ENCODE peak calls at places on chromosomes 6 and 20, in ten cellular contexts. S, M, O, H, V, C, Y, F, P and U are unnamed samples.

GRCh38 chr6:148501178-148501590 is 158.5 kb downstream of the SASH1 start:
- DNase-seq in H (no peak), Y (no peak), M (no peak), V (no peak), O (peak), P (no peak), S (no peak), F (peak), C (no peak), U (no peak)

GRCh38 chr6:81450180-81450579 is 302.3 kb downstream of the TENT5A start:
- DNase-seq in P (peak), O (no peak), F (peak), H (no peak), Y (peak), V (no peak), C (no peak), M (no peak), S (no peak), U (no peak)

GRCh38 chr6:152184573-152185157 is 377.2 kb downstream of the ESR1 start:
- DNase-seq in F (peak), M (no peak), S (peak), Y (no peak), P (no peak), V (no peak), O (no peak), C (no peak), H (no peak), U (no peak)

GRCh38 chr6:32113386-32114352 is 4.5 kb upstream of the TNXB start:
- DNase-seq in C (no peak), F (peak), V (no peak), S (no peak), P (no peak), O (no peak), H (peak), M (no peak), Y (peak), U (peak)

GRCh38 chr6:25136879-25137278 is 142.3 kb upstream of the CARMIL1 start:
- DNase-seq in P (no peak), C (no peak), F (no peak), V (no peak), Y (no peak), H (no peak), O (no peak), S (no peak), M (no peak), U (no peak)

GRCh38 chr6:17673543-17674254 is 33.0 kb downstream of the NUP153 start:
- DNase-seq in S (no peak), C (no peak), V (no peak), Y (no peak), P (no peak), F (no peak), M (no peak), H (no peak), O (no peak), U (no peak)

GRCh38 chr20:4135385-4136077 is 120.2 kb upstream of the RNF24 start:
- DNase-seq in O (peak), H (no peak), M (no peak), V (no peak), F (peak), P (no peak), Y (peak), C (no peak), S (no peak), U (no peak)

GRCh38 chr6:27553123-27553904 is 80.4 kb upstream of the ZNF184 start:
- DNase-seq in P (peak), H (no peak), S (no peak), C (no peak), F (peak), V (peak), O (peak), Y (no peak), M (peak), U (peak)

GRCh38 chr6:33620158-33620583 is 951 bp upstream of the ITPR3 start:
- DNase-seq in H (no peak), M (peak), P (no peak), C (no peak), S (peak), Y (peak), O (no peak), F (peak), V (peak), U (no peak)

GRCh38 chr20:33273117-33273851 is 9.7 kb upstream of the BPIFB1 start:
- DNase-seq in P (no peak), M (peak), C (no peak), H (no peak), Y (no peak), V (no peak), F (no peak), O (no peak), S (no peak), U (no peak)

GRCh38 chr20:14622796-14623195 is 285.4 kb upstream of the FLRT3 start:
- DNase-seq in C (no peak), P (peak), F (peak), V (no peak), Y (no peak), O (peak), S (no peak), H (no peak), M (no peak), U (peak)

GRCh38 chr6:710601-711571 is 17.9 kb upstream of the EXOC2 start:
- DNase-seq in P (no peak), M (peak), Y (peak), H (peak), O (peak), F (peak), S (peak), C (peak), V (no peak), U (peak)

GRCh38 chr6:2542858-2543218 is 207.9 kb downstream of the MYLK4 start:
- DNase-seq in H (peak), Y (peak), F (peak), S (peak), C (no peak), M (peak), V (no peak), O (no peak), P (no peak), U (no peak)

GRCh38 chr6:25170640-25171039 is 108.5 kb upstream of the CARMIL1 start:
- DNase-seq in C (no peak), H (no peak), M (no peak), P (no peak), V (no peak), Y (no peak), S (no peak), O (no peak), F (no peak), U (no peak)

GRCh38 chr6:101399627-101399955 is 6.1 kb downstream of the GRIK2 start:
- DNase-seq in Y (no peak), O (no peak), V (no peak), C (no peak), F (no peak), S (no peak), M (no peak), H (no peak), P (peak), U (peak)

GRCh38 chr20:22862645-22863230 is 172.4 kb upstream of the SSTR4 start:
- DNase-seq in C (no peak), O (no peak), P (no peak), H (no peak), S (no peak), F (no peak), V (no peak), Y (no peak), M (no peak), U (peak)

GRCh38 chr20:44516491-44516890 is 5.4 kb downstream of the SERINC3 start:
- DNase-seq in P (no peak), S (no peak), Y (no peak), M (no peak), F (no peak), H (no peak), O (no peak), V (no peak), C (no peak), U (no peak)

GRCh38 chr6:31727717-31728671 is 1.1 kb downstream of the DDAH2 start:
- DNase-seq in P (no peak), C (no peak), V (no peak), F (no peak), H (no peak), M (peak), S (no peak), O (no peak), Y (no peak), U (no peak)

GRCh38 chr20:43843965-43844660 is 70.5 kb upstream of the TOX2 start:
- DNase-seq in C (no peak), V (no peak), P (no peak), S (no peak), O (no peak), H (no peak), Y (no peak), M (no peak), F (no peak), U (no peak)

GRCh38 chr6:390914-391558 is 516 bp upstream of the IRF4 start:
- DNase-seq in F (peak), C (no peak), O (no peak), S (peak), H (no peak), V (no peak), P (no peak), Y (peak), M (peak), U (peak)

GRCh38 chr6:10141756-10142443 is 273.0 kb downstream of the TFAP2A start:
- DNase-seq in M (no peak), P (no peak), C (no peak), H (no peak), S (no peak), V (no peak), O (no peak), Y (no peak), F (peak), U (no peak)

GRCh38 chr6:5989141-5989723 is 17.5 kb downstream of the NRN1 start:
- DNase-seq in O (no peak), H (peak), C (no peak), S (no peak), P (no peak), F (peak), Y (no peak), V (no peak), M (no peak), U (no peak)

GRCh38 chr20:25355191-25355590 is 35.4 kb downstream of the ABHD12 start:
- DNase-seq in C (no peak), F (no peak), O (no peak), S (no peak), P (no peak), Y (no peak), H (no peak), V (no peak), M (no peak), U (no peak)

GRCh38 chr20:32019156-32019510 is 8.9 kb downstream of the CCM2L start:
- DNase-seq in Y (no peak), O (peak), F (no peak), M (no peak), S (no peak), P (peak), H (no peak), V (peak), C (peak), U (peak)

GRCh38 chr6:104418125-104418524 is 441.6 kb downstream of the HACE1 start:
- DNase-seq in Y (no peak), H (no peak), C (no peak), P (no peak), S (no peak), F (peak), O (no peak), M (no peak), V (no peak), U (no peak)